ENCODE peak calls at places on chromosomes 12 and 14, in seven cellular contexts. C, E, S, A, O, N and V are unnamed samples.

GRCh38 chr14:106107703-106108102 is 581.3 kb downstream of the TMEM121 start:
- DNase-seq in A (no peak), S (no peak), E (no peak), C (no peak), N (no peak), O (no peak), V (no peak)

GRCh38 chr14:71536015-71536535 is 396.2 kb upstream of the RGS6 start:
- DNase-seq in O (no peak), C (no peak), A (no peak), S (no peak), E (no peak), N (no peak), V (no peak)

GRCh38 chr12:109905301-109905700 is 5.2 kb downstream of the TCHP start:
- DNase-seq in C (no peak), A (no peak), N (no peak), S (no peak), E (no peak), O (no peak), V (no peak)

GRCh38 chr12:25054783-25055144 is 105.9 kb upstream of the BCAT1 start:
- DNase-seq in N (no peak), S (no peak), E (peak), C (no peak), O (no peak), A (peak), V (no peak)

GRCh38 chr12:26117321-26117720 is 7.5 kb downstream of the BHLHE41 start:
- DNase-seq in O (no peak), N (no peak), S (no peak), C (no peak), E (no peak), A (no peak), V (no peak)

GRCh38 chr12:53659011-53659551 is 16.8 kb downstream of the ATP5MC2 start:
- DNase-seq in S (peak), C (peak), O (peak), E (peak), N (no peak), A (peak), V (peak)

GRCh38 chr12:106673151-106673550 is 90.3 kb downstream of the RFX4 start:
- DNase-seq in N (no peak), S (no peak), A (no peak), E (no peak), O (no peak), C (no peak), V (no peak)

GRCh38 chr12:78963439-78964222 is 99.1 kb downstream of the SYT1 start:
- DNase-seq in C (no peak), S (peak), N (no peak), E (peak), A (peak), O (no peak), V (peak)

GRCh38 chr14:84937044-84937443 is 592.9 kb upstream of the FLRT2 start:
- DNase-seq in A (no peak), E (no peak), O (no peak), C (no peak), S (no peak), N (no peak), V (no peak)

GRCh38 chr12:124044809-124045321 is 71.8 kb downstream of the ZNF664 start:
- DNase-seq in E (peak), C (no peak), A (no peak), O (no peak), S (no peak), N (no peak), V (no peak)

GRCh38 chr14:99943620-99944019 is 121.6 kb upstream of the EVL start:
- DNase-seq in S (no peak), O (no peak), E (no peak), A (no peak), C (no peak), N (no peak), V (no peak)

GRCh38 chr14:99947695-99948094 is 117.5 kb upstream of the EVL start:
- DNase-seq in N (no peak), C (no peak), S (peak), A (peak), E (peak), O (no peak), V (peak)

GRCh38 chr14:99944241-99944651 is 121.0 kb upstream of the EVL start:
- DNase-seq in S (no peak), C (no peak), E (no peak), O (peak), A (no peak), N (no peak), V (no peak)

GRCh38 chr14:99945732-99946651 is 119.2 kb upstream of the EVL start:
- DNase-seq in C (no peak), O (no peak), N (no peak), E (peak), S (no peak), A (peak), V (no peak)

DNA sequence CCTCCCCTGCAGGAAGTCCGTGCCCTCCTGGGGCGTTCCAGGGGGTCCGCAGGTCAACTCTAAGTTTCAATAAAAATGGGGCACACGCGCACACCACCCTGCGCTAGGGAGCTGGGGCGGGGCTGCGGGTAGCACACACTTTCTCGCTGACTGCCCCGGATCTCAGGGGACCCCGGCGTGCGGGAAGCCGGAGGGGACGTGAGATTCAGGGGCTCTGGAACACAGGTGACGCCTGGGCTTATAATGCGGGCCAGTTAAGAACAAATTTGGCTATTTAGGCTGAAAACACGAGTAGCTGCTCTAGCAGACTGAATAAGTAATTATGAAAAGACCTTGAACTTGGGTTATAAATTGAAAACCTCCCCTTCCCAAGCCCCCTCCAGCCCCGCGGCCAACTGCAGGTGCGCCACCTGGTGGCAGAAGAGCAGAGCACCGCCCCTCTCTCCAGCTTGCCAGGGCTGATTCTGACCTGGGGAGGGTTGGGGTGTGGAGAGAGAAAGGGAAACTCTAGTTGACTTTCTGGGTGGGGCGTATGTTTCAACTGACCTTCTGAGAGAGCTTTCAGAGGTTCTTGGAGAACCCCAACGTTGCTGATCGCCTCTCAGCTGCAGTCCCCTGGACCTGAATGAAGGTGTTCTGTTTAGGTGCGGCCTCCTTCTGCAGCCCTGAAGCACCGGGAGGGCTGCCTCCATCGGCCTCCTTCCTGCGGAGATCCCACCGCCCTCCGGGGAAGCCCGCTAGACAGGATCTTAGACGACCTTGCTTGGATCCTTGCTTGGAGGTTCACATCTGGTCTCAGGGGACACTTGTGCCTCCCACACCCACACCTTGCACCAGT is 118.4 kb upstream of the EVL start:
- DNase-seq in S (no peak), A (peak), N (no peak), E (peak), O (peak), C (no peak), V (no peak)
- H3K4me3 ChIP-seq in S (no peak), A (no peak), N (no peak), E (no peak), O (no peak), C (no peak), V (no peak)

GRCh38 chr14:72920008-72920407 is 6.3 kb upstream of the DCAF4 start:
- DNase-seq in O (no peak), N (no peak), A (no peak), E (no peak), S (no peak), C (no peak), V (no peak)
- TF ChIP-seq CTCF in O (no peak), N (no peak), A (peak), E (no peak), S (peak), C (no peak), V (no peak)

GRCh38 chr12:57219993-57220728 is 3.6 kb downstream of the NXPH4 start:
- DNase-seq in O (no peak), E (no peak), N (no peak), C (no peak), S (no peak), A (no peak), V (no peak)

GRCh38 chr12:57220770-57221168 is 4.2 kb downstream of the NXPH4 start:
- DNase-seq in C (no peak), E (no peak), O (no peak), N (no peak), S (no peak), A (no peak), V (no peak)

GRCh38 chr12:57222286-57223190 is 5.9 kb downstream of the NXPH4 start:
- DNase-seq in E (no peak), A (no peak), O (no peak), N (no peak), C (no peak), S (no peak), V (no peak)

GRCh38 chr12:57219205-57219992 is 2.8 kb downstream of the NXPH4 start:
- DNase-seq in S (no peak), O (no peak), A (no peak), E (no peak), C (no peak), N (no peak), V (no peak)

GRCh38 chr12:57221169-57221917 is 4.7 kb downstream of the NXPH4 start:
- DNase-seq in S (no peak), C (no peak), O (no peak), E (no peak), N (no peak), A (no peak), V (no peak)
- H3K4me3 ChIP-seq in S (no peak), C (no peak), O (no peak), E (no peak), N (no peak), A (no peak), V (no peak)

GRCh38 chr12:132489602-132490239 is at the start of gene FBRSL1:
- DNase-seq in A (peak), N (no peak), O (peak), C (peak), S (peak), E (peak), V (peak)
- TF ChIP-seq CTCF in A (no peak), N (no peak), O (no peak), C (no peak), S (no peak), E (no peak), V (no peak)

GRCh38 chr14:51859136-51859535 is 1.3 kb upstream of the GNG2 start:
- DNase-seq in E (no peak), N (no peak), C (no peak), O (no peak), A (peak), S (no peak), V (peak)

GRCh38 chr14:51862839-51863235 is 2.4 kb downstream of the GNG2 start:
- DNase-seq in A (no peak), N (no peak), E (no peak), O (no peak), C (no peak), S (no peak), V (no peak)

GRCh38 chr14:51860164-51860835 is at the start of gene GNG2:
- DNase-seq in O (peak), S (peak), N (no peak), E (peak), A (peak), C (peak), V (peak)

GRCh38 chr14:51860836-51861583 is 598 bp downstream of the GNG2 start:
- DNase-seq in A (peak), O (no peak), N (no peak), S (peak), C (no peak), E (peak), V (no peak)

GRCh38 chr14:51862171-51862838 is 1.9 kb downstream of the GNG2 start:
- DNase-seq in C (no peak), E (no peak), N (no peak), A (peak), O (no peak), S (no peak), V (no peak)
- H3K4me3 ChIP-seq in C (no peak), E (no peak), N (peak), A (no peak), O (peak), S (peak), V (peak)

GRCh38 chr12:62436164-62436503 is 30.5 kb upstream of the MON2 start:
- DNase-seq in C (no peak), E (no peak), N (no peak), S (no peak), A (no peak), O (no peak), V (no peak)

GRCh38 chr12:62438098-62438692 is 28.4 kb upstream of the MON2 start:
- DNase-seq in S (peak), N (peak), E (peak), O (peak), A (peak), C (peak), V (peak)

GRCh38 chr12:62434504-62435336 is 31.9 kb upstream of the MON2 start:
- DNase-seq in O (peak), N (no peak), E (peak), C (no peak), A (no peak), S (no peak), V (no peak)

DNA sequence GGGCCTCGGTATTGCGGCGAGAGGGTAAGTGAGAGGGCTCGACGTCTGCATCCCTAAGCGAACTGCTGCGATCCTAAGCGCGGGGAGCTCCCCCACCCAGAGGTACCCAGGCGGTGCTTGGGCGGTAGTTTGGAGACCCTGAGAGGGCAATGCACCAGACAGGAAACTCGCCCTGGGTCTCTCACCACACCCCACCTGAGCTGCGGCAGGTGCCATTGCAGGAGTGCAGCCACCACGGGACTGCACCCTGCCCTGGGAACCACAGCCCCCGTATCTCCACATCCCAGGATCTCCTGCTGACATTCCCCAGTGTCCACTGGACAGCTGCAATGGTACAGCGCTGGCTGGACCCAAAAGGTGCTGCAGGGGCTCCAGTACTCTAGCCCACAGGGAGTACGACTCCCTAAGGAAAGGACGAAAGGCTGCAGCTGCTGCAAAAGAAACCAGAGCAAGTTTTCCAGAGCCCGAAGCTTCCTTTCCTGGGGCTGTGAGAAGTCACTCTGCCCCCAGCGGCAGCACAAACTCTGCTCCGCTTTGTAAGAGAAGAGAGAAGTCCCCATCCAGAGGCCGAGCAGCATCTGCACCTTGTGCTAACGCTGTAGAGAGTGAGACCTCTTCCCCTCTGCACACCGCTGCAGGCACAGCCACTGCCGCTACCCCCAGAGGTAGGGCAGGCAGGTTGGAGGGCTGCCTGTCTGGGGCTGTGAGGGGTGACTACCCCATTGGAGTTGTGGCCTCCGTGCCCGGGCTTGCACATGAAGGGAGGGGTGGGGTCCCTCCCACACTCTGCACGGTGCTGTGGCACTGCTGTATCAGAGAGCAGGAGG is 31.1 kb upstream of the MON2 start:
- DNase-seq in C (peak), O (peak), N (no peak), E (peak), S (peak), A (peak), V (peak)
- TF ChIP-seq CTCF in C (no peak), O (peak), N (peak), E (peak), S (peak), A (peak), V (peak)

DNA sequence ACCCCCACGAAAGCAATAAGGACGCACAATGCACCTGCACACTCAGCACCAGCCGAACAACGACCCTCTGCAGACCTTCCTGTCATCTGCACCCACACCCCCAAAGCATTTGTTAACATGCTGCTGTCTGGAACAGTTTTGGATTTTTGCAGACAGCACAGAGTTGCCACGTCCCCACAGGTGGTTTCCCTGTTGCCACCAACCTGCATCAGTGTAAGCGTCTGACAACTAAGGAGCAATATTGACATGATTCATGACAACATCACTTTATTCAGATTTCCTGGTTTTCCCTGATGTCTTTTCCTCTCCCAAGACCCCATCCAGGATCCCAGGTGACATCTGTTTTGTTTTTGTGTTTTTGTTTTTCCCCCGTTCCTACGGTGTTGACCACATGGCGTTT is 150.7 kb upstream of the C14orf180 start:
- DNase-seq in C (no peak), A (no peak), O (no peak), S (no peak), E (no peak), N (no peak), V (no peak)
- H3K4me3 ChIP-seq in C (no peak), A (no peak), O (no peak), S (no peak), E (no peak), N (no peak), V (no peak)